ENCODE peak calls at places on chromosome 15, in five cellular contexts. One of them, this sample, is unnamed.
A peak's percentile ranks its signal among the peaks of the same experiment; 100 is the strongest.

GRCh38 chr15:39882602-39883001 is 37.5 kb downstream of the GPR176 start:
- DNase-seq in posterior cingulate gyrus: no peak
- DNase-seq in body of pancreas: no peak
- DNase-seq in iPS DF 19.7: no peak
- DNase-seq in ureter: no peak
- DNase-seq in this sample: no peak

GRCh38 chr15:64452988-64453688 is 7.2 kb upstream of the ZNF609 start:
- DNase-seq in posterior cingulate gyrus: peak; percentile 60
- DNase-seq in body of pancreas: peak; percentile 68
- DNase-seq in iPS DF 19.7: no peak
- DNase-seq in ureter: no peak
- DNase-seq in this sample: no peak

GRCh38 chr15:90483012-90483307 is 46.8 kb upstream of the CRTC3 start:
- DNase-seq in posterior cingulate gyrus: no peak
- DNase-seq in body of pancreas: no peak
- DNase-seq in iPS DF 19.7: no peak
- DNase-seq in ureter: no peak
- DNase-seq in this sample: no peak

GRCh38 chr15:29528276-29528675 is 258.7 kb upstream of the NSMCE3 start:
- DNase-seq in posterior cingulate gyrus: peak; percentile 31
- DNase-seq in body of pancreas: no peak
- DNase-seq in iPS DF 19.7: no peak
- DNase-seq in ureter: no peak
- DNase-seq in this sample: no peak

GRCh38 chr15:58043192-58043903 is 22.2 kb downstream of the ALDH1A2 start:
- DNase-seq in posterior cingulate gyrus: no peak
- DNase-seq in body of pancreas: peak; percentile 56
- DNase-seq in iPS DF 19.7: no peak
- DNase-seq in ureter: no peak
- DNase-seq in this sample: no peak

GRCh38 chr15:38401101-38401500 is 52.8 kb upstream of the FAM98B start:
- DNase-seq in posterior cingulate gyrus: no peak
- DNase-seq in body of pancreas: no peak
- DNase-seq in iPS DF 19.7: no peak
- DNase-seq in ureter: no peak
- DNase-seq in this sample: no peak

GRCh38 chr15:74725241-74725774 is at the start of gene CYP1A1:
- DNase-seq in posterior cingulate gyrus: peak; percentile 25
- DNase-seq in body of pancreas: peak; percentile 69
- DNase-seq in iPS DF 19.7: no peak
- DNase-seq in ureter: no peak
- DNase-seq in this sample: no peak

GRCh38 chr15:82805994-82806406 is at the start of gene FSD2:
- DNase-seq in posterior cingulate gyrus: no peak
- DNase-seq in body of pancreas: no peak
- DNase-seq in iPS DF 19.7: no peak
- DNase-seq in ureter: no peak
- DNase-seq in this sample: peak; percentile 62

GRCh38 chr15:95857124-95857757 is 473.3 kb upstream of the NR2F2 start:
- DNase-seq in posterior cingulate gyrus: no peak
- DNase-seq in body of pancreas: no peak
- DNase-seq in iPS DF 19.7: no peak
- DNase-seq in ureter: no peak
- DNase-seq in this sample: no peak

GRCh38 chr15:98403169-98403568 is 245.2 kb upstream of the IGF1R start:
- DNase-seq in posterior cingulate gyrus: no peak
- DNase-seq in body of pancreas: no peak
- DNase-seq in iPS DF 19.7: no peak
- DNase-seq in ureter: no peak
- DNase-seq in this sample: no peak

GRCh38 chr15:80613762-80614365 is 81.2 kb upstream of the ABHD17C start:
- DNase-seq in posterior cingulate gyrus: no peak
- DNase-seq in body of pancreas: no peak
- DNase-seq in iPS DF 19.7: no peak
- DNase-seq in ureter: no peak
- DNase-seq in this sample: no peak

GRCh38 chr15:92627014-92627413 is 28.6 kb downstream of the FAM174B start:
- DNase-seq in posterior cingulate gyrus: no peak
- DNase-seq in body of pancreas: peak; percentile 68
- DNase-seq in iPS DF 19.7: no peak
- DNase-seq in ureter: no peak
- DNase-seq in this sample: no peak

GRCh38 chr15:90709278-90709677 is 7.9 kb upstream of the BLM start:
- DNase-seq in posterior cingulate gyrus: no peak
- DNase-seq in body of pancreas: no peak
- DNase-seq in iPS DF 19.7: no peak
- DNase-seq in ureter: no peak
- DNase-seq in this sample: no peak

GRCh38 chr15:33322091-33322490 is 11.3 kb downstream of the RYR3 start:
- DNase-seq in posterior cingulate gyrus: no peak
- DNase-seq in body of pancreas: no peak
- DNase-seq in iPS DF 19.7: no peak
- DNase-seq in ureter: no peak
- DNase-seq in this sample: no peak

GRCh38 chr15:84949845-84950569 is 31.6 kb upstream of the PDE8A start:
- DNase-seq in posterior cingulate gyrus: peak; percentile 19
- DNase-seq in body of pancreas: no peak
- DNase-seq in iPS DF 19.7: no peak
- DNase-seq in ureter: no peak
- DNase-seq in this sample: no peak

GRCh38 chr15:27850050-27850449 is 249.1 kb downstream of the OCA2 start:
- DNase-seq in posterior cingulate gyrus: no peak
- DNase-seq in body of pancreas: no peak
- DNase-seq in iPS DF 19.7: no peak
- DNase-seq in ureter: peak; percentile 10
- DNase-seq in this sample: peak; percentile 42

GRCh38 chr15:98924311-98925049 is 83.1 kb downstream of the PGPEP1L start:
- DNase-seq in posterior cingulate gyrus: no peak
- DNase-seq in body of pancreas: no peak
- DNase-seq in iPS DF 19.7: no peak
- DNase-seq in ureter: peak; percentile 55
- DNase-seq in this sample: no peak

GRCh38 chr15:68372291-68372811 is 59.6 kb downstream of the ITGA11 start:
- DNase-seq in posterior cingulate gyrus: no peak
- DNase-seq in body of pancreas: no peak
- DNase-seq in iPS DF 19.7: no peak
- DNase-seq in ureter: no peak
- DNase-seq in this sample: peak; percentile 58

GRCh38 chr15:72070817-72071447 is 47.0 kb downstream of the MYO9A start:
- DNase-seq in posterior cingulate gyrus: no peak
- DNase-seq in body of pancreas: no peak
- DNase-seq in iPS DF 19.7: no peak
- DNase-seq in ureter: no peak
- DNase-seq in this sample: no peak

GRCh38 chr15:50355612-50355905 is 561 bp upstream of the GABPB1 start:
- DNase-seq in posterior cingulate gyrus: no peak
- DNase-seq in body of pancreas: no peak
- DNase-seq in iPS DF 19.7: no peak
- DNase-seq in ureter: no peak
- DNase-seq in this sample: no peak

GRCh38 chr15:38414351-38414750 is 39.6 kb upstream of the FAM98B start:
- DNase-seq in posterior cingulate gyrus: peak; percentile 52
- DNase-seq in body of pancreas: peak; percentile 25
- DNase-seq in iPS DF 19.7: no peak
- DNase-seq in ureter: no peak
- DNase-seq in this sample: no peak